ENCODE peak calls at places on chromosomes 12 and 14, in six cellular contexts. T, F, U, K, Z and Y are unnamed samples.

GRCh38 chr12:131833896-131834641 is 5.9 kb downstream of the MMP17 start:
- DNase-seq in T (peak; percentile 60), F (peak; percentile 43), U (no peak), K (peak; percentile 40), Z (peak; percentile 16), Y (peak; percentile 69)

GRCh38 chr12:92295523-92295922 is 149.9 kb upstream of the BTG1 start:
- DNase-seq in T (peak; percentile 74), F (no peak), U (no peak), K (no peak), Z (peak; percentile 62), Y (no peak)

GRCh38 chr14:36222337-36222736 is 45.8 kb upstream of the PTCSC3 start:
- DNase-seq in T (no peak), F (no peak), U (no peak), K (no peak), Z (no peak), Y (no peak)

GRCh38 chr12:30614031-30614430 is 81.6 kb downstream of the IPO8 start:
- DNase-seq in T (no peak), F (no peak), U (no peak), K (no peak), Z (no peak), Y (no peak)

GRCh38 chr14:50344116-50344775 is 32.1 kb downstream of the DMAC2L start:
- DNase-seq in T (peak; percentile 31), F (no peak), U (no peak), K (no peak), Z (peak; percentile 49), Y (no peak)

GRCh38 chr12:53289891-53290290 is 5.5 kb upstream of the PFDN5 start:
- DNase-seq in T (peak; percentile 82), F (peak; percentile 64), U (no peak), K (peak; percentile 22), Z (peak; percentile 12), Y (no peak)

GRCh38 chr14:104978774-104979691 is 859 bp upstream of the AHNAK2 start:
- DNase-seq in T (no peak), F (no peak), U (no peak), K (no peak), Z (no peak), Y (peak; percentile 40)

GRCh38 chr14:93941293-93941910 is 14.3 kb downstream of the FAM181A start:
- DNase-seq in T (no peak), F (peak; percentile 61), U (no peak), K (peak; percentile 68), Z (peak; percentile 88), Y (no peak)

GRCh38 chr12:5912437-5913334 is 32.4 kb downstream of the ANO2 start:
- DNase-seq in T (no peak), F (peak; percentile 7), U (no peak), K (no peak), Z (no peak), Y (peak; percentile 82)

GRCh38 chr12:101018540-101018939 is 191.5 kb downstream of the SLC5A8 start:
- DNase-seq in T (peak; percentile 91), F (peak; percentile 89), U (peak; percentile 44), K (peak; percentile 44), Z (peak; percentile 99), Y (no peak)

GRCh38 chr12:133203344-133204263 is 22.3 kb downstream of the ZNF268 start:
- DNase-seq in T (peak; percentile 37), F (no peak), U (no peak), K (peak; percentile 31), Z (no peak), Y (no peak)

DNA sequence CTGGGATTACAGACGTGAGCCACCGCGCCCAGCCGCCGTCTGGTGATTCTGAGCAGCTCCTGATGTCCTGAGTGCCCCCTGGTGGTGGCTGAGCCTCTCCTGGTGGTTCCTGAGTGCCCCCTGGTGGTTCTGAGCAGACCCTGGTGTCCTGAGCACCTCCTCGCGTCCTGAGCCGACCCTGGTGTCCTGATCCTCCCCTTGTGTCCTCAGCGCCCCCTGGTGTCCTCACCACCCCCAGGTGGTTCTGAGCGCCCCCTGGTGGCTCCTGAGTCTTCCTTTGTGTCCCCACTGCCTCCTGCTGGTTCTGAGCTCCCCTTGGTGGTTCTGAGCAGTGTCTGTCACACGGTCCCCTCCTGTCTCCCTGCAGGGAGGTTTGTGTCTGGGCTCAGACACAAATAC is 1304.9 kb downstream of the TMEM121 start:
- DNase-seq in T (no peak), F (no peak), U (peak; percentile 20), K (no peak), Z (no peak), Y (no peak)
- H3K9me3 ChIP-seq in T (no peaks in the 10 kb centered on the region), F (no peaks in the 10 kb centered on the region), U (peaks cover 7% of the 10 kb centered on the region), K (no peaks in the 10 kb centered on the region), Z (peaks cover 4% of the 10 kb centered on the region), Y (peaks cover 19% of the 10 kb centered on the region)

GRCh38 chr12:105939181-105939721 is 199.5 kb downstream of the NUAK1 start:
- DNase-seq in T (no peak), F (no peak), U (no peak), K (no peak), Z (no peak), Y (no peak)
- TF ChIP-seq EZH2 in T (no peak), F (no peak), U (no peak), K (no peak), Z (no peak), Y (no peak)

GRCh38 chr12:49985981-49986380 is 13.2 kb downstream of the AQP6 start:
- DNase-seq in T (peak; percentile 28), F (no peak), U (no peak), K (no peak), Z (peak; percentile 11), Y (no peak)
- H2AFZ ChIP-seq in T (no peak overlapping the region), F (no peak overlapping the region), U (no peak overlapping the region), K (no peak overlapping the region), Z (no peak overlapping the region), Y (no peak overlapping the region)

DNA sequence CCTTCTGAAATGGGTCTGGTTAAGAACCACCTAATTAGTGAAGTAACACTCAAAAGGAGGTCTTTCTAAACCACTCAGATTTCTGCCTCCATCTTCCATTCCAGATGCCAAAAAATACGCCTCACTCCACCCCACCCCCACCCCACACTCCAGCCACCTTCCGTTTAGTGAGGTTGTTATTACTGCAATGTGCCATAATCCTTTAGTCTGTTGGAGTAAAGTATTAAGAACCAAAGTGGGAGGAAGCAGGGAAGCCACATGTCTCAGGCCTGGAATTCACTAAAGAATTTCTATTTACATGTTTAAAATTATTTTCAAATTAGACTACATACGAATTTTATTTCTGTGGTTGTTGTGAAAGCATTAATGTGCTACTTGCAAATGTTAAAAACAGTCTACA is 7.4 kb downstream of the KIF21A start:
- DNase-seq in T (no peak), F (no peak), U (no peak), K (no peak), Z (no peak), Y (no peak)
- H3K9me3 ChIP-seq in T (no peaks in the 10 kb centered on the region), F (no peaks in the 10 kb centered on the region), U (no peaks in the 10 kb centered on the region), K (no peaks in the 10 kb centered on the region), Z (no peaks in the 10 kb centered on the region), Y (no peaks in the 10 kb centered on the region)

GRCh38 chr12:113470871-113471618 is 626 bp downstream of the LHX5 start:
- DNase-seq in T (no peak), F (no peak), U (no peak), K (no peak), Z (no peak), Y (peak; percentile 54)
- TF ChIP-seq EZH2 in T (no peak), F (no peak), U (no peak), K (peak; percentile 12), Z (peak; percentile 88), Y (no peak)